ENCODE peak calls at places on chromosomes 6 and 20, in nine cellular contexts. One of them, this sample, is unnamed.

GRCh38 chr20:5222919-5223634 is 93.7 kb downstream of the PROKR2 start:
- DNase-seq in stomach: peak; percentile 58
- DNase-seq in breast epithelium: no peak
- DNase-seq in endodermal cell: peak; percentile 84
- DNase-seq in heart left ventricle: peak; percentile 64
- DNase-seq in neural progenitor cell: peak; percentile 78
- DNase-seq in SJSA1: peak; percentile 37
- DNase-seq in Panc1: peak; percentile 54
- DNase-seq in body of pancreas: peak; percentile 64
- DNase-seq in this sample: peak; percentile 75

GRCh38 chr6:156777866-156778614 is 862 bp downstream of the ARID1B start:
- DNase-seq in endodermal cell: peak; percentile 78
- DNase-seq in stomach: peak; percentile 51
- DNase-seq in neural progenitor cell: peak; percentile 70
- DNase-seq in body of pancreas: peak; percentile 65
- DNase-seq in breast epithelium: peak; percentile 62
- DNase-seq in heart left ventricle: peak; percentile 70
- DNase-seq in Panc1: no peak
- DNase-seq in SJSA1: peak; percentile 71
- DNase-seq in this sample: peak; percentile 44

GRCh38 chr20:20860078-20860806 is 147.8 kb upstream of the RALGAPA2 start:
- DNase-seq in stomach: peak; percentile 92
- DNase-seq in Panc1: peak; percentile 54
- DNase-seq in SJSA1: peak; percentile 59
- DNase-seq in breast epithelium: peak; percentile 80
- DNase-seq in heart left ventricle: peak; percentile 88
- DNase-seq in body of pancreas: peak; percentile 91
- DNase-seq in endodermal cell: peak; percentile 98
- DNase-seq in neural progenitor cell: peak; percentile 95
- DNase-seq in this sample: peak; percentile 92

GRCh38 chr6:143176090-143177021 is 115.7 kb downstream of the AIG1 start:
- DNase-seq in Panc1: no peak
- DNase-seq in endodermal cell: peak; percentile 74
- DNase-seq in SJSA1: peak; percentile 61
- DNase-seq in breast epithelium: no peak
- DNase-seq in body of pancreas: no peak
- DNase-seq in neural progenitor cell: no peak
- DNase-seq in heart left ventricle: no peak
- DNase-seq in stomach: no peak
- DNase-seq in this sample: peak; percentile 87

GRCh38 chr6:26594128-26594493 is 2.6 kb upstream of the ABT1 start:
- DNase-seq in SJSA1: no peak
- DNase-seq in heart left ventricle: no peak
- DNase-seq in Panc1: peak; percentile 38
- DNase-seq in body of pancreas: no peak
- DNase-seq in stomach: no peak
- DNase-seq in neural progenitor cell: no peak
- DNase-seq in endodermal cell: no peak
- DNase-seq in breast epithelium: no peak
- DNase-seq in this sample: no peak

GRCh38 chr20:17835240-17835940 is 133.2 kb downstream of the SNX5 start:
- DNase-seq in SJSA1: peak; percentile 64
- DNase-seq in breast epithelium: peak; percentile 79
- DNase-seq in stomach: no peak
- DNase-seq in body of pancreas: peak; percentile 49
- DNase-seq in heart left ventricle: peak; percentile 74
- DNase-seq in neural progenitor cell: no peak
- DNase-seq in endodermal cell: no peak
- DNase-seq in Panc1: peak; percentile 51
- DNase-seq in this sample: no peak

GRCh38 chr6:34953084-34954025 is 64.3 kb downstream of the ANKS1A start:
- DNase-seq in stomach: no peak
- DNase-seq in body of pancreas: peak; percentile 56
- DNase-seq in SJSA1: peak; percentile 55
- DNase-seq in endodermal cell: no peak
- DNase-seq in neural progenitor cell: no peak
- DNase-seq in Panc1: peak; percentile 84
- DNase-seq in heart left ventricle: no peak
- DNase-seq in breast epithelium: no peak
- DNase-seq in this sample: no peak

GRCh38 chr20:2385026-2385425 is 4.3 kb downstream of the TGM6 start:
- DNase-seq in SJSA1: no peak
- DNase-seq in body of pancreas: no peak
- DNase-seq in neural progenitor cell: no peak
- DNase-seq in breast epithelium: no peak
- DNase-seq in stomach: no peak
- DNase-seq in Panc1: no peak
- DNase-seq in heart left ventricle: no peak
- DNase-seq in endodermal cell: peak; percentile 39
- DNase-seq in this sample: no peak

GRCh38 chr6:159462446-159462845 is 230.6 kb downstream of the SOD2 start:
- DNase-seq in SJSA1: no peak
- DNase-seq in stomach: no peak
- DNase-seq in Panc1: no peak
- DNase-seq in breast epithelium: no peak
- DNase-seq in body of pancreas: no peak
- DNase-seq in neural progenitor cell: no peak
- DNase-seq in heart left ventricle: no peak
- DNase-seq in endodermal cell: no peak
- DNase-seq in this sample: no peak

GRCh38 chr6:16933532-16933931 is 168.3 kb upstream of the STMND1 start:
- DNase-seq in endodermal cell: no peak
- DNase-seq in breast epithelium: no peak
- DNase-seq in stomach: no peak
- DNase-seq in SJSA1: no peak
- DNase-seq in heart left ventricle: no peak
- DNase-seq in neural progenitor cell: no peak
- DNase-seq in Panc1: no peak
- DNase-seq in body of pancreas: no peak
- DNase-seq in this sample: no peak

GRCh38 chr20:53077373-53078205 is 105.4 kb downstream of the TSHZ2 start:
- DNase-seq in stomach: peak; percentile 33
- DNase-seq in endodermal cell: no peak
- DNase-seq in breast epithelium: no peak
- DNase-seq in neural progenitor cell: no peak
- DNase-seq in body of pancreas: peak; percentile 57
- DNase-seq in SJSA1: no peak
- DNase-seq in Panc1: no peak
- DNase-seq in heart left ventricle: peak; percentile 33
- DNase-seq in this sample: no peak

GRCh38 chr6:159002432-159003160 is 2.6 kb upstream of the RSPH3 start:
- DNase-seq in heart left ventricle: no peak
- DNase-seq in stomach: no peak
- DNase-seq in body of pancreas: no peak
- DNase-seq in neural progenitor cell: no peak
- DNase-seq in breast epithelium: no peak
- DNase-seq in Panc1: peak; percentile 13
- DNase-seq in SJSA1: no peak
- DNase-seq in endodermal cell: peak; percentile 56
- DNase-seq in this sample: no peak

GRCh38 chr20:8366303-8366923 is 234.3 kb downstream of the PLCB1 start:
- DNase-seq in stomach: no peak
- DNase-seq in body of pancreas: no peak
- DNase-seq in SJSA1: no peak
- DNase-seq in endodermal cell: no peak
- DNase-seq in breast epithelium: no peak
- DNase-seq in neural progenitor cell: no peak
- DNase-seq in Panc1: no peak
- DNase-seq in heart left ventricle: no peak
- DNase-seq in this sample: no peak

GRCh38 chr20:37680420-37680819 is 13.4 kb upstream of the CTNNBL1 start:
- DNase-seq in Panc1: no peak
- DNase-seq in breast epithelium: no peak
- DNase-seq in stomach: no peak
- DNase-seq in neural progenitor cell: no peak
- DNase-seq in body of pancreas: no peak
- DNase-seq in SJSA1: no peak
- DNase-seq in heart left ventricle: no peak
- DNase-seq in endodermal cell: peak; percentile 21
- DNase-seq in this sample: no peak

GRCh38 chr6:51531623-51532022 is 555.8 kb downstream of the PKHD1 start:
- DNase-seq in breast epithelium: no peak
- DNase-seq in endodermal cell: peak; percentile 66
- DNase-seq in stomach: no peak
- DNase-seq in Panc1: no peak
- DNase-seq in heart left ventricle: no peak
- DNase-seq in neural progenitor cell: peak; percentile 34
- DNase-seq in SJSA1: no peak
- DNase-seq in body of pancreas: no peak
- DNase-seq in this sample: no peak

GRCh38 chr6:138517635-138518034 is 18.3 kb upstream of the NHSL1 start:
- DNase-seq in neural progenitor cell: peak; percentile 45
- DNase-seq in endodermal cell: peak; percentile 86
- DNase-seq in Panc1: no peak
- DNase-seq in stomach: peak; percentile 57
- DNase-seq in SJSA1: no peak
- DNase-seq in body of pancreas: peak; percentile 55
- DNase-seq in heart left ventricle: no peak
- DNase-seq in breast epithelium: peak; percentile 53
- DNase-seq in this sample: peak; percentile 27

GRCh38 chr6:110944681-110945151 is 13.8 kb upstream of the GTF3C6 start:
- DNase-seq in neural progenitor cell: no peak
- DNase-seq in breast epithelium: no peak
- DNase-seq in stomach: no peak
- DNase-seq in endodermal cell: no peak
- DNase-seq in Panc1: peak; percentile 96
- DNase-seq in SJSA1: peak; percentile 64
- DNase-seq in body of pancreas: no peak
- DNase-seq in heart left ventricle: no peak
- DNase-seq in this sample: no peak

GRCh38 chr20:10747019-10747418 is 73.2 kb upstream of the JAG1 start:
- DNase-seq in SJSA1: no peak
- DNase-seq in neural progenitor cell: peak; percentile 48
- DNase-seq in endodermal cell: no peak
- DNase-seq in Panc1: no peak
- DNase-seq in heart left ventricle: no peak
- DNase-seq in body of pancreas: no peak
- DNase-seq in stomach: no peak
- DNase-seq in breast epithelium: no peak
- DNase-seq in this sample: no peak

DNA sequence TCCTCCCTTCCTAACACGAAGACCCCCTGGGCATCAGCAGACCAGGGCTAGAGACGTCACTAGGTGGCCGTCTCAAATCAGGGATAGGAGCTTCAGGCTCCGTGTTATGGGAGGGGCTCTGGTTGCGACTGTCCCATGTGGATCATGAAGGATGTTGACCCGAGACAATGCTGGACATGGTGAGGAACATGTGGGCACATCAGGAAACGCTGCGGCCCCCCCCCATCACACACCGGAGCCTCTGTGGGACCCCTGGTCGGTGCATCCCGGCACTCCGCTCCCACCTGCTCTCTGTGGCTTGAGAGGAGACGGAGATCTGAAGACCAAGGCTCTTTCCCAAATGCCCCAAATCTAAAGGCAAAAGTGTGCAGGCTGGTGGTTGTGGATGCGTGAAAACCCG is 54.2 kb downstream of the DACT2 start:
- DNase-seq in heart left ventricle: no peak
- DNase-seq in breast epithelium: peak; percentile 19
- DNase-seq in Panc1: no peak
- DNase-seq in neural progenitor cell: no peak
- DNase-seq in stomach: no peak
- DNase-seq in SJSA1: no peak
- DNase-seq in body of pancreas: no peak
- DNase-seq in endodermal cell: no peak
- DNase-seq in this sample: no peak
- H3K4me1 ChIP-seq in heart left ventricle: no peaks in the 10 kb centered on the region
- H3K4me1 ChIP-seq in breast epithelium: no peaks in the 10 kb centered on the region
- H3K4me1 ChIP-seq in Panc1: no peaks in the 10 kb centered on the region
- H3K4me1 ChIP-seq in neural progenitor cell: no peaks in the 10 kb centered on the region
- H3K4me1 ChIP-seq in stomach: peaks cover 12% of the 10 kb centered on the region
- H3K4me1 ChIP-seq in SJSA1: no peaks in the 10 kb centered on the region
- H3K4me1 ChIP-seq in body of pancreas: peaks cover 25% of the 10 kb centered on the region
- H3K4me1 ChIP-seq in endodermal cell: peaks cover 34% of the 10 kb centered on the region
- H3K4me1 ChIP-seq in this sample: no peaks in the 10 kb centered on the region

GRCh38 chr6:135192256-135193174 is 11.4 kb downstream of the MYB start:
- DNase-seq in breast epithelium: no peak
- DNase-seq in neural progenitor cell: no peak
- DNase-seq in Panc1: no peak
- DNase-seq in endodermal cell: no peak
- DNase-seq in heart left ventricle: no peak
- DNase-seq in SJSA1: no peak
- DNase-seq in body of pancreas: no peak
- DNase-seq in stomach: no peak
- DNase-seq in this sample: no peak
- H3K27ac ChIP-seq in breast epithelium: no peak overlapping the region
- H3K27ac ChIP-seq in neural progenitor cell: no peak overlapping the region
- H3K27ac ChIP-seq in Panc1: no peak overlapping the region
- H3K27ac ChIP-seq in endodermal cell: no peak overlapping the region
- H3K27ac ChIP-seq in heart left ventricle: no peak overlapping the region
- H3K27ac ChIP-seq in SJSA1: no peak overlapping the region
- H3K27ac ChIP-seq in body of pancreas: no peak overlapping the region
- H3K27ac ChIP-seq in stomach: no peak overlapping the region
- H3K27ac ChIP-seq in this sample: no peak overlapping the region

GRCh38 chr20:49669601-49670189 is 44.0 kb downstream of the B4GALT5 start:
- DNase-seq in breast epithelium: no peak
- DNase-seq in body of pancreas: no peak
- DNase-seq in heart left ventricle: no peak
- DNase-seq in SJSA1: no peak
- DNase-seq in endodermal cell: no peak
- DNase-seq in stomach: no peak
- DNase-seq in Panc1: no peak
- DNase-seq in neural progenitor cell: no peak
- DNase-seq in this sample: no peak
- H3K4me1 ChIP-seq in breast epithelium: no peaks in the 10 kb centered on the region
- H3K4me1 ChIP-seq in body of pancreas: peaks cover 31% of the 10 kb centered on the region
- H3K4me1 ChIP-seq in heart left ventricle: peaks cover 50% of the 10 kb centered on the region
- H3K4me1 ChIP-seq in SJSA1: peaks cover under 1% of the 10 kb centered on the region
- H3K4me1 ChIP-seq in endodermal cell: peaks cover 10% of the 10 kb centered on the region
- H3K4me1 ChIP-seq in stomach: peaks cover 88% of the 10 kb centered on the region
- H3K4me1 ChIP-seq in Panc1: peaks cover 27% of the 10 kb centered on the region
- H3K4me1 ChIP-seq in neural progenitor cell: peaks cover 17% of the 10 kb centered on the region
- H3K4me1 ChIP-seq in this sample: peaks cover 9% of the 10 kb centered on the region

GRCh38 chr20:32188376-32189122 is 19.0 kb downstream of the PLAGL2 start:
- DNase-seq in Panc1: no peak
- DNase-seq in heart left ventricle: no peak
- DNase-seq in stomach: no peak
- DNase-seq in neural progenitor cell: no peak
- DNase-seq in breast epithelium: peak; percentile 38
- DNase-seq in body of pancreas: no peak
- DNase-seq in SJSA1: no peak
- DNase-seq in endodermal cell: peak; percentile 39
- DNase-seq in this sample: no peak

GRCh38 chr20:32191422-32191821 is 16.1 kb downstream of the PLAGL2 start:
- DNase-seq in stomach: no peak
- DNase-seq in SJSA1: no peak
- DNase-seq in body of pancreas: no peak
- DNase-seq in breast epithelium: no peak
- DNase-seq in heart left ventricle: no peak
- DNase-seq in Panc1: no peak
- DNase-seq in neural progenitor cell: no peak
- DNase-seq in endodermal cell: no peak
- DNase-seq in this sample: no peak

GRCh38 chr20:32189123-32189410 is 18.5 kb downstream of the PLAGL2 start:
- DNase-seq in Panc1: no peak
- DNase-seq in stomach: no peak
- DNase-seq in neural progenitor cell: no peak
- DNase-seq in breast epithelium: no peak
- DNase-seq in endodermal cell: no peak
- DNase-seq in SJSA1: no peak
- DNase-seq in heart left ventricle: no peak
- DNase-seq in body of pancreas: no peak
- DNase-seq in this sample: no peak

GRCh38 chr20:32190608-32191415 is 16.7 kb downstream of the PLAGL2 start:
- DNase-seq in heart left ventricle: no peak
- DNase-seq in body of pancreas: no peak
- DNase-seq in endodermal cell: peak; percentile 73
- DNase-seq in stomach: no peak
- DNase-seq in neural progenitor cell: peak; percentile 44
- DNase-seq in breast epithelium: no peak
- DNase-seq in Panc1: no peak
- DNase-seq in SJSA1: no peak
- DNase-seq in this sample: no peak

GRCh38 chr20:32189691-32190607 is 17.6 kb downstream of the PLAGL2 start:
- DNase-seq in body of pancreas: peak; percentile 55
- DNase-seq in Panc1: no peak
- DNase-seq in breast epithelium: peak; percentile 70
- DNase-seq in neural progenitor cell: peak; percentile 90
- DNase-seq in stomach: peak; percentile 57
- DNase-seq in heart left ventricle: peak; percentile 59
- DNase-seq in endodermal cell: peak; percentile 89
- DNase-seq in SJSA1: peak; percentile 33
- DNase-seq in this sample: peak; percentile 53
- H3K27ac ChIP-seq in body of pancreas: peak overlapping the region; percentile 44
- H3K27ac ChIP-seq in Panc1: peak overlapping the region; percentile 58
- H3K27ac ChIP-seq in breast epithelium: peak overlapping the region; percentile 85
- H3K27ac ChIP-seq in neural progenitor cell: peak overlapping the region; percentile 35
- H3K27ac ChIP-seq in stomach: peak overlapping the region; percentile 83
- H3K27ac ChIP-seq in heart left ventricle: peak overlapping the region; percentile 85
- H3K27ac ChIP-seq in endodermal cell: peak overlapping the region; percentile 53
- H3K27ac ChIP-seq in SJSA1: peak overlapping the region; percentile 28
- H3K27ac ChIP-seq in this sample: peak overlapping the region; percentile 31